ENCODE peak calls at places on chromosome 17, in eight cellular contexts. A, R, X, D, G, J, B and C are unnamed samples. For H3K27me3, the result is how much of the 10 kb centered on the place peaks cover.

GRCh38 chr17:20852541-20853370 is 190.1 kb downstream of the USP22 start:
- DNase-seq in R (no peak), A (peak), J (peak), G (peak), B (no peak), D (peak), X (peak), C (peak)

GRCh38 chr17:17935321-17936271 is 36.6 kb downstream of the TOM1L2 start:
- DNase-seq in R (peak), A (no peak), B (peak), G (peak), D (peak), J (peak), X (no peak), C (no peak)

GRCh38 chr17:17805575-17805974 is 31.2 kb downstream of the SREBF1 start:
- DNase-seq in B (no peak), D (no peak), A (peak), X (no peak), R (no peak), J (no peak), G (no peak), C (no peak)

GRCh38 chr17:81252336-81253329 is 13.5 kb downstream of the NDUFAF8 start:
- DNase-seq in R (no peak), G (no peak), D (no peak), X (no peak), B (no peak), J (no peak), A (peak), C (no peak)

GRCh38 chr17:78736526-78737079 is 45.5 kb downstream of the CYTH1 start:
- DNase-seq in J (peak), R (peak), X (peak), D (peak), B (no peak), A (peak), G (peak), C (peak)

GRCh38 chr17:78879679-78880186 is 23.3 kb downstream of the CEP295NL start:
- DNase-seq in A (peak), G (peak), D (no peak), J (peak), B (peak), X (peak), R (peak), C (peak)

GRCh38 chr17:76697702-76698465 is 12.9 kb downstream of the MXRA7 start:
- DNase-seq in J (no peak), G (no peak), B (no peak), A (no peak), R (no peak), X (no peak), D (no peak), C (no peak)

GRCh38 chr17:21573961-21574610 is 118.2 kb upstream of the KCNJ18 start:
- DNase-seq in G (peak), R (peak), D (no peak), A (peak), X (peak), B (peak), J (peak), C (peak)

GRCh38 chr17:72900542-72900941 is 191.9 kb downstream of the SLC39A11 start:
- DNase-seq in A (no peak), D (no peak), R (no peak), J (no peak), B (no peak), G (no peak), X (no peak), C (no peak)

GRCh38 chr17:78956254-78956653 is 23.5 kb downstream of the LGALS3BP start:
- DNase-seq in X (no peak), G (no peak), D (no peak), J (no peak), B (no peak), A (no peak), R (no peak), C (no peak)

GRCh38 chr17:57965521-57966160 is 10.4 kb upstream of the CUEDC1 start:
- DNase-seq in D (no peak), R (no peak), B (no peak), X (no peak), G (no peak), J (no peak), A (no peak), C (no peak)

GRCh38 chr17:80980397-80981061 is 11.1 kb upstream of the CHMP6 start:
- DNase-seq in G (no peak), A (no peak), X (no peak), D (no peak), B (no peak), J (no peak), R (no peak), C (no peak)

GRCh38 chr17:16491131-16491702 is 776 bp downstream of the LRRC75A start:
- DNase-seq in B (no peak), A (no peak), G (peak), R (no peak), X (no peak), D (no peak), J (no peak), C (no peak)

GRCh38 chr17:62444063-62444462 is 20.4 kb downstream of the METTL2A start:
- DNase-seq in A (no peak), R (no peak), J (no peak), B (no peak), D (no peak), X (no peak), G (no peak), C (no peak)

GRCh38 chr17:29619251-29619650 is 3.5 kb downstream of the CORO6 start:
- DNase-seq in G (no peak), A (no peak), R (no peak), X (no peak), D (no peak), B (no peak), J (peak), C (no peak)

GRCh38 chr17:16419074-16419928 is 3.9 kb downstream of the TRPV2 start:
- DNase-seq in B (peak), J (no peak), G (no peak), X (no peak), A (no peak), R (peak), D (no peak), C (no peak)

GRCh38 chr17:78804777-78805176 is 22.7 kb upstream of the CYTH1 start:
- DNase-seq in X (no peak), J (no peak), B (no peak), D (no peak), R (no peak), G (no peak), A (no peak), C (no peak)

GRCh38 chr17:51995797-51996403 is 162.6 kb downstream of the CA10 start:
- DNase-seq in R (no peak), J (no peak), A (no peak), D (no peak), G (no peak), X (no peak), B (no peak), C (no peak)

GRCh38 chr17:7885357-7886226 is 3.0 kb upstream of the CHD3 start:
- DNase-seq in B (no peak), J (peak), D (peak), X (peak), G (peak), A (peak), R (peak), C (peak)

GRCh38 chr17:79263191-79263590 is 188.6 kb downstream of the ENGASE start:
- DNase-seq in X (no peak), B (no peak), A (no peak), R (no peak), G (no peak), D (no peak), J (no peak), C (no peak)

GRCh38 chr17:79002291-79002690 is 7.3 kb downstream of the CANT1 start:
- DNase-seq in G (no peak), X (no peak), B (no peak), J (no peak), R (no peak), A (no peak), D (peak), C (peak)

GRCh38 chr17:882827-883585 is 96.6 kb downstream of the NXN start:
- DNase-seq in G (peak), J (peak), B (no peak), X (peak), R (peak), A (peak), D (no peak), C (peak)

GRCh38 chr17:880074-880870 is 98.1 kb downstream of the MRM3 start:
- DNase-seq in X (no peak), B (no peak), A (no peak), D (no peak), R (peak), G (no peak), J (no peak), C (peak)

GRCh38 chr17:879546-879945 is 97.4 kb downstream of the MRM3 start:
- DNase-seq in B (no peak), J (peak), A (peak), X (peak), R (peak), G (peak), D (peak), C (peak)

GRCh38 chr17:883586-883962 is 96.0 kb downstream of the NXN start:
- DNase-seq in A (no peak), X (no peak), R (no peak), G (no peak), J (no peak), B (no peak), D (no peak), C (no peak)

DNA sequence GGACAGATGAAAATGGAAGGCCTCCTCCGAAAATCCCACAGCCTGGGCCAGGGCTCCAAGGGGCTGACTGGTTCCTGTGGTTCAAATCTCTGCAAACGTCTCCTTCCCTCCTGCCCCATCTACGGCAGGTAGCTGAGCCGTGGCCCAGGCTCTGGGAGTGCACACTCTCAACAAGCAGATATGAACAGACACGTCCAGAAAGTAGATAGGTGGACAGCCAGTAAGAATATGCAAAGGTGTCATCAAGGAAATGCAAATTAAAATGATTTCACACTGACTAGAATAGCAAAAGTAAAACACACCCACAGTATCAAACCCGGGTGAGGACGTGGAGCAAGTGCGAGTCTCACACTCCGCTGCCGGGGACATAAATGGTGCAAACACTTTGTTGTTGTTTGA is 98.7 kb downstream of the NXN start:
- DNase-seq in J (no peak), D (no peak), A (no peak), B (no peak), X (no peak), G (no peak), R (no peak), C (no peak)
- H3K27me3 ChIP-seq in J (under half), D (under half), A (under half), B (under half), X (under half), G (under half), R (under half), C (under half)

GRCh38 chr17:5705081-5705875 is 121.0 kb upstream of the NLRP1 start:
- DNase-seq in G (no peak), X (no peak), J (no peak), A (no peak), D (no peak), R (no peak), B (no peak), C (no peak)

GRCh38 chr17:5705876-5706420 is 121.6 kb upstream of the NLRP1 start:
- DNase-seq in B (no peak), R (no peak), G (no peak), D (no peak), A (no peak), J (no peak), X (no peak), C (no peak)

GRCh38 chr17:5701371-5701770 is 117.1 kb upstream of the NLRP1 start:
- DNase-seq in G (no peak), B (no peak), R (no peak), A (no peak), J (no peak), D (no peak), X (no peak), C (no peak)

GRCh38 chr17:5702951-5703510 is 118.7 kb upstream of the NLRP1 start:
- DNase-seq in J (no peak), X (no peak), G (no peak), B (no peak), A (no peak), R (no peak), D (no peak), C (no peak)

GRCh38 chr17:5703736-5704135 is 119.4 kb upstream of the NLRP1 start:
- DNase-seq in X (no peak), A (no peak), R (no peak), G (no peak), D (no peak), J (no peak), B (no peak), C (no peak)
- H3K4me3 ChIP-seq in X (no peak), A (no peak), R (no peak), G (no peak), D (no peak), J (no peak), B (no peak), C (no peak)

DNA sequence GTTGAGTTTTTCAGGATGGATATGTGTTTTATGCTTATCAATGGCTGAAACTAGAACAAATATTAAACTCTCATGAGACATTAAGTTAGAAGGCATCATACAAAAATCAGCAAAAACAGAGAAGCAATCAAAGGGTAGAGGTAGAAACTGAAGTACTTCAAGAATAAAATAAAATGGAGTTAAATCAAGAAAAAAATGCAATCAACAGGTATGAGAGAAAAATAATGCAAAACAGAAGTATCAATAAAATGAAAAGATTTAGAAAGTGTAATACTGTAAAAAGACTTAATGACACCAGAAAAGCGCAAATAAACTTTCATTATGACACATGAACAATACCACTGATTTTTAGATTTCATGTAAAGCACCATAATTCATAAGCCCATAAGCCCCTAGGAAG is 112.3 kb downstream of the SKAP1 start:
- DNase-seq in D (no peak), R (no peak), G (no peak), A (no peak), J (no peak), X (no peak), B (no peak), C (no peak)
- H3K27me3 ChIP-seq in D (under half), R (under half), G (under half), A (half or more), J (under half), X (half or more), B (under half), C (under half)

GRCh38 chr17:41837761-41838538 is at the start of gene KLHL10:
- DNase-seq in A (no peak), R (no peak), D (no peak), G (no peak), J (no peak), B (no peak), X (no peak), C (no peak)
- H3K4me3 ChIP-seq in A (no peak), R (no peak), D (peak), G (no peak), J (peak), B (no peak), X (peak), C (no peak)

DNA sequence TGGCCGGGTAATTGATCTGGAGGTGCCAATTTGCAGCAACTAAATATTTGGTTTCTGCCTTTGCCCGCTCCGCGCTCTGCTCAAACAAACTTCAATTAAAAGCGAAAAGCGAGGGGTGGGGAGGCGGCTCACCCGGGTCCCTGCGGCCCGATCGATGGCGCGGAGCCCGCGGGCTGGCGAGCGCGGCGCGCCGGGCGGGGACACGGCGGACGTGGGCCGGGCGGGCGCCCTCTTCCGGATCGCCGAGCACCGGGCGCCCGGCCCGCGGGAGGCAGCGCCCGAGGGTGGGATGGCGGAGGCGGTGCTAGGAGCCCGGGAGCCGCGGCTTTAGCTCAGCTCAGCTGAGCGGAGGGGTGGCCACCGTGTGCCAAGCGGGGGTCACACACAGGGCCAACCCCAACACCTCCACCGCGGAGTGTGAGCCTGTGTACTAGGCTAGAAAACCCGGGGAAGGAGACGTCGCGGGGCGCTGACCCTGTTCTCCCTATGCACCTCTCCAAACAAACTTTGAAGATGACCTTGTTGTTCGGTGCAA is 32.2 kb downstream of the DCAKD start:
- DNase-seq in G (peak), D (no peak), X (peak), A (peak), B (no peak), R (peak), J (peak), C (peak)
- H3K27me3 ChIP-seq in G (under half), D (under half), X (under half), A (under half), B (under half), R (under half), J (under half), C (under half)

DNA sequence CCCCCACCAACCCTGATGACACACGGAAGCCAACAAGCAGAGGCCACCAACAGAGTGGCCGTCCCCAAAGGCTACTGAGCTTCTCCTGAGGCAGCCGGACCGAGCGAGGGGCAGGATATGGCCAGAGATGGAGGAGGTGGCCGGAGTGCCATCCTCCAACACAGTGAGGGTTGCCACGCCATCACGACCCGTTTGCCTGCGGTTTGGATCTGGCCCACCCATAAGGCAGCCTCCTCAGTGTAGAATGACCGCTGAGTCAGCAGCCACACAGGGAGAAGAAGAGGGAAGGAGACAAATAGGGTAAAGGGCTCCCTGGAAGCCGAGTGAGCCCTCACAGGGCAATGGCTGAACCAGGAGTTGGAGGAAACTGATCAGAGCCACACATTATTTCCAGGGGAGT is 13.8 kb downstream of the HNF1B start:
- DNase-seq in B (no peak), A (no peak), D (no peak), R (no peak), J (no peak), G (no peak), X (no peak), C (no peak)
- H3K4me3 ChIP-seq in B (no peak), A (no peak), D (no peak), R (no peak), J (no peak), G (no peak), X (no peak), C (no peak)

GRCh38 chr17:50558955-50559614 is 1.4 kb upstream of the CACNA1G start:
- DNase-seq in A (no peak), X (no peak), G (no peak), R (no peak), D (no peak), B (no peak), J (no peak), C (peak)
- H3K27me3 ChIP-seq in A (under half), X (half or more), G (half or more), R (under half), D (under half), B (half or more), J (under half), C (under half)

GRCh38 chr17:9004961-9005285 is 16.4 kb upstream of the NTN1 start:
- DNase-seq in D (no peak), G (no peak), B (no peak), A (no peak), R (no peak), X (no peak), J (no peak), C (no peak)
- H3K4me3 ChIP-seq in D (no peak), G (no peak), B (no peak), A (no peak), R (no peak), X (no peak), J (no peak), C (no peak)